ENCODE peak calls at places on chromosomes 11 and 22, in eight cellular contexts. V is lung; X is nephron progenitor cell; S is NCI-H1930; L is kidney; W is Peyer's patch; I is activated T-helper 1 cell treated with anti-CD3 and anti-CD28 coated beads, Interleukin-12 subunit alpha, Interleukin-12 subunit beta, Interleukin-2, Interleukin-4 antibody, amounts not matched to agents 30 ng/mL and 10 ng/mL and 1 ng/mL, durations not matched to agents 14 hours and 24 hours and 36 hours; J is SK-MEL-5. D is an unnamed sample.

GRCh38 chr11:102226702-102227101 is 90.6 kb upstream of the BIRC3 start:
- DNase-seq in L (no peak), I (no peak), V (no peak), W (no peak), X (no peak), S (no peak), J (no peak), D (no peak)

GRCh38 chr11:119701591-119702260 is 27.3 kb downstream of the NECTIN1 start:
- DNase-seq in V (no peak), J (no peak), S (no peak), L (no peak), X (no peak), I (no peak), W (no peak), D (no peak)

GRCh38 chr22:26436903-26437515 is 7.9 kb downstream of the ASPHD2 start:
- DNase-seq in J (no peak), S (no peak), X (no peak), V (no peak), I (no peak), L (no peak), W (peak), D (no peak)

GRCh38 chr22:23192133-23192532 is 11.8 kb downstream of the BCR start:
- DNase-seq in S (no peak), W (no peak), L (peak), I (no peak), X (no peak), J (no peak), V (peak), D (no peak)

GRCh38 chr11:27870985-27871485 is 170.8 kb upstream of the BDNF start:
- DNase-seq in W (no peak), X (peak), L (no peak), S (no peak), V (no peak), I (no peak), J (no peak), D (no peak)

GRCh38 chr11:124751391-124751740 is 689 bp downstream of the VSIG2 start:
- DNase-seq in W (no peak), V (no peak), L (peak), I (no peak), X (no peak), S (no peak), J (no peak), D (no peak)

GRCh38 chr11:46888636-46889035 is 29.7 kb downstream of the LRP4 start:
- DNase-seq in J (no peak), I (no peak), X (no peak), W (no peak), V (no peak), L (no peak), S (no peak), D (no peak)

GRCh38 chr11:134687548-134687947 is 275.5 kb upstream of the B3GAT1 start:
- DNase-seq in L (no peak), X (no peak), W (no peak), J (no peak), S (no peak), V (no peak), I (no peak), D (no peak)

GRCh38 chr11:2290351-2290841 is 11.3 kb downstream of the C11orf21 start:
- DNase-seq in J (no peak), V (no peak), X (no peak), S (no peak), I (no peak), L (peak), W (peak), D (no peak)

GRCh38 chr22:39537981-39538380 is 5.4 kb upstream of the RPS19BP1 start:
- DNase-seq in J (no peak), L (no peak), W (no peak), X (no peak), I (no peak), S (no peak), V (no peak), D (no peak)

GRCh38 chr11:73667906-73668305 is 21.5 kb downstream of the PLEKHB1 start:
- DNase-seq in I (no peak), L (no peak), W (no peak), V (no peak), J (no peak), X (no peak), S (no peak), D (no peak)

GRCh38 chr11:235180-235997 is 753 bp downstream of the SIRT3 start:
- DNase-seq in I (no peak), S (no peak), V (no peak), L (no peak), J (no peak), X (no peak), W (no peak), D (no peak)

GRCh38 chr11:45985212-45985611 is 62.8 kb downstream of the LARGE2 start:
- DNase-seq in I (no peak), S (no peak), L (no peak), W (no peak), J (no peak), X (no peak), V (no peak), D (no peak)

GRCh38 chr11:64786308-64786707 is 8.0 kb upstream of the SF1 start:
- DNase-seq in L (peak), W (peak), V (no peak), X (no peak), J (no peak), I (no peak), S (no peak), D (no peak)

GRCh38 chr11:65849366-65849765 is 8.6 kb downstream of the CFL1 start:
- DNase-seq in S (no peak), J (no peak), W (no peak), X (no peak), L (no peak), V (no peak), I (no peak), D (no peak)

GRCh38 chr11:34234086-34234740 is 123.6 kb downstream of the ABTB2 start:
- DNase-seq in W (peak), S (no peak), I (peak), J (no peak), L (peak), V (peak), X (peak), D (no peak)

GRCh38 chr11:84289381-84289906 is 1003.3 kb upstream of the CCDC90B start:
- DNase-seq in X (no peak), V (no peak), S (no peak), I (no peak), J (no peak), L (no peak), W (no peak), D (no peak)

GRCh38 chr11:104531075-104531474 is 367.1 kb upstream of the PDGFD start:
- DNase-seq in L (no peak), J (peak), I (no peak), W (no peak), X (no peak), V (no peak), S (no peak), D (no peak)